ENCODE peak calls at places on chromosomes 11 and 22, in nine cellular contexts. X is CD8-positive, alpha-beta T cell; Y is stimulated activated effector memory CD8-positive, alpha-beta T cell treated with anti-CD3 and anti-CD28 coated beads, Interleukin-12 subunit alpha, Interleukin-12 subunit beta, amount 100 ng/mL, for 72 hours; K is breast epithelium; R is NCI-H345; Q is frontal cortex; T is activated naive CD8-positive, alpha-beta T cell treated with anti-CD3 and anti-CD28 coated beads for 36 hours; B is mammary epithelial cell; P is AG09309. U is an unnamed sample.

GRCh38 chr11:46238078-46238966 is 39.1 kb upstream of the CREB3L1 start:
- DNase-seq in X (peak), Y (peak), K (no peak), R (peak), Q (peak), T (peak), B (peak), P (no peak), U (peak)

GRCh38 chr11:67060111-67060522 is 3.5 kb downstream of the RHOD start:
- DNase-seq in X (no peak), Y (no peak), K (no peak), R (no peak), Q (no peak), T (no peak), B (peak), P (no peak), U (no peak)

GRCh38 chr11:25298450-25298849 is 801.6 kb downstream of the LUZP2 start:
- DNase-seq in X (no peak), Y (no peak), K (no peak), R (no peak), Q (no peak), T (no peak), B (no peak), P (no peak), U (no peak)

GRCh38 chr11:11980841-11981308 is 27.6 kb downstream of the DKK3 start:
- DNase-seq in X (no peak), Y (no peak), K (no peak), R (no peak), Q (no peak), T (no peak), B (no peak), P (no peak), U (no peak)

GRCh38 chr11:3642071-3642951 is 519 bp upstream of the ART5 start:
- DNase-seq in X (peak), Y (peak), K (peak), R (peak), Q (peak), T (peak), B (peak), P (no peak), U (peak)

GRCh38 chr22:22823126-22823804 is 64.4 kb upstream of the IGLL5 start:
- DNase-seq in X (no peak), Y (no peak), K (no peak), R (no peak), Q (no peak), T (no peak), B (no peak), P (no peak), U (no peak)

GRCh38 chr11:75146711-75147110 is 4.2 kb upstream of the SLCO2B1 start:
- DNase-seq in X (no peak), Y (no peak), K (no peak), R (no peak), Q (no peak), T (no peak), B (no peak), P (no peak), U (no peak)

GRCh38 chr11:18066626-18067025 is 20.6 kb upstream of the TPH1 start:
- DNase-seq in X (no peak), Y (no peak), K (no peak), R (no peak), Q (no peak), T (no peak), B (no peak), P (no peak), U (peak)

GRCh38 chr11:74822187-74822586 is 73.5 kb downstream of the RNF169 start:
- DNase-seq in X (no peak), Y (no peak), K (no peak), R (no peak), Q (peak), T (no peak), B (no peak), P (peak), U (no peak)

GRCh38 chr11:103069367-103069766 is 22.6 kb downstream of the DCUN1D5 start:
- DNase-seq in X (no peak), Y (no peak), K (no peak), R (no peak), Q (no peak), T (no peak), B (no peak), P (no peak), U (no peak)

GRCh38 chr11:131301306-131301705 is 69.1 kb upstream of the NTM start:
- DNase-seq in X (no peak), Y (no peak), K (no peak), R (no peak), Q (no peak), T (no peak), B (no peak), P (no peak), U (no peak)

GRCh38 chr22:40043086-40043485 is 48.3 kb downstream of the FAM83F start:
- DNase-seq in X (no peak), Y (no peak), K (peak), R (no peak), Q (no peak), T (no peak), B (peak), P (peak), U (no peak)

U was measured in NCI-H1417.